ENCODE peak calls at places on chromosome 11, in seven cellular contexts. One of them, this sample, is unnamed.
A peak's percentile ranks its signal among the peaks of the same experiment; 100 is the strongest.

GRCh38 chr11:134228625-134229024 is 4.2 kb downstream of the VPS26B start:
- DNase-seq in endothelial cell: no peak
- DNase-seq in gastrocnemius medialis: no peak
- DNase-seq in HFFc6: peak; percentile 67
- DNase-seq in fibroblast of mammary gland: no peak
- DNase-seq in transverse colon: no peak
- DNase-seq in PC-3: no peak
- DNase-seq in this sample: no peak

GRCh38 chr11:70742553-70743291 is 344.4 kb downstream of the CTTN start:
- DNase-seq in endothelial cell: peak; percentile 26
- DNase-seq in gastrocnemius medialis: no peak
- DNase-seq in HFFc6: no peak
- DNase-seq in fibroblast of mammary gland: no peak
- DNase-seq in transverse colon: no peak
- DNase-seq in PC-3: no peak
- DNase-seq in this sample: no peak

GRCh38 chr11:69598147-69598546 is 42.8 kb upstream of the CCND1 start:
- DNase-seq in endothelial cell: no peak
- DNase-seq in gastrocnemius medialis: no peak
- DNase-seq in HFFc6: no peak
- DNase-seq in fibroblast of mammary gland: peak; percentile 14
- DNase-seq in transverse colon: no peak
- DNase-seq in PC-3: peak; percentile 37
- DNase-seq in this sample: peak; percentile 17

GRCh38 chr11:96424693-96425092 is 34.9 kb downstream of the JRKL start:
- DNase-seq in endothelial cell: no peak
- DNase-seq in gastrocnemius medialis: no peak
- DNase-seq in HFFc6: peak; percentile 50
- DNase-seq in fibroblast of mammary gland: peak; percentile 71
- DNase-seq in transverse colon: no peak
- DNase-seq in PC-3: peak; percentile 61
- DNase-seq in this sample: peak; percentile 4

GRCh38 chr11:70270877-70271634 is 566 bp downstream of the PPFIA1 start:
- DNase-seq in endothelial cell: peak; percentile 60
- DNase-seq in gastrocnemius medialis: peak; percentile 32
- DNase-seq in HFFc6: peak; percentile 56
- DNase-seq in fibroblast of mammary gland: peak; percentile 61
- DNase-seq in transverse colon: peak; percentile 50
- DNase-seq in PC-3: peak; percentile 47
- DNase-seq in this sample: peak; percentile 44

GRCh38 chr11:114158886-114159285 is 99.4 kb downstream of the ZBTB16 start:
- DNase-seq in endothelial cell: no peak
- DNase-seq in gastrocnemius medialis: peak; percentile 78
- DNase-seq in HFFc6: no peak
- DNase-seq in fibroblast of mammary gland: no peak
- DNase-seq in transverse colon: no peak
- DNase-seq in PC-3: peak; percentile 66
- DNase-seq in this sample: peak; percentile 74

GRCh38 chr11:106763516-106763915 is 254.8 kb downstream of the GUCY1A2 start:
- DNase-seq in endothelial cell: no peak
- DNase-seq in gastrocnemius medialis: no peak
- DNase-seq in HFFc6: no peak
- DNase-seq in fibroblast of mammary gland: no peak
- DNase-seq in transverse colon: no peak
- DNase-seq in PC-3: no peak
- DNase-seq in this sample: no peak

GRCh38 chr11:4448995-4449394 is at the start of gene OR52K2:
- DNase-seq in endothelial cell: no peak
- DNase-seq in gastrocnemius medialis: no peak
- DNase-seq in HFFc6: no peak
- DNase-seq in fibroblast of mammary gland: no peak
- DNase-seq in transverse colon: no peak
- DNase-seq in PC-3: no peak
- DNase-seq in this sample: no peak

GRCh38 chr11:75627879-75628668 is 40.8 kb downstream of the MAP6 start:
- DNase-seq in endothelial cell: no peak
- DNase-seq in gastrocnemius medialis: no peak
- DNase-seq in HFFc6: no peak
- DNase-seq in fibroblast of mammary gland: peak; percentile 35
- DNase-seq in transverse colon: no peak
- DNase-seq in PC-3: no peak
- DNase-seq in this sample: no peak

GRCh38 chr11:121794671-121795070 is 321.3 kb downstream of the BLID start:
- DNase-seq in endothelial cell: no peak
- DNase-seq in gastrocnemius medialis: no peak
- DNase-seq in HFFc6: no peak
- DNase-seq in fibroblast of mammary gland: no peak
- DNase-seq in transverse colon: no peak
- DNase-seq in PC-3: no peak
- DNase-seq in this sample: no peak

GRCh38 chr11:122910775-122911174 is 28.2 kb downstream of the JHY start:
- DNase-seq in endothelial cell: no peak
- DNase-seq in gastrocnemius medialis: no peak
- DNase-seq in HFFc6: peak; percentile 34
- DNase-seq in fibroblast of mammary gland: peak; percentile 55
- DNase-seq in transverse colon: no peak
- DNase-seq in PC-3: peak; percentile 53
- DNase-seq in this sample: peak; percentile 31

GRCh38 chr11:84522331-84522730 is 1104.8 kb downstream of the DLG2 start:
- DNase-seq in endothelial cell: no peak
- DNase-seq in gastrocnemius medialis: no peak
- DNase-seq in HFFc6: no peak
- DNase-seq in fibroblast of mammary gland: peak; percentile 69
- DNase-seq in transverse colon: no peak
- DNase-seq in PC-3: no peak
- DNase-seq in this sample: no peak

GRCh38 chr11:134780486-134781155 is 368.6 kb upstream of the B3GAT1 start:
- DNase-seq in endothelial cell: no peak
- DNase-seq in gastrocnemius medialis: no peak
- DNase-seq in HFFc6: no peak
- DNase-seq in fibroblast of mammary gland: no peak
- DNase-seq in transverse colon: no peak
- DNase-seq in PC-3: no peak
- DNase-seq in this sample: no peak

GRCh38 chr11:116104480-116105174 is 600.4 kb upstream of the CADM1 start:
- DNase-seq in endothelial cell: no peak
- DNase-seq in gastrocnemius medialis: no peak
- DNase-seq in HFFc6: no peak
- DNase-seq in fibroblast of mammary gland: no peak
- DNase-seq in transverse colon: no peak
- DNase-seq in PC-3: no peak
- DNase-seq in this sample: no peak

GRCh38 chr11:12409621-12410005 is 32.2 kb downstream of the PARVA start:
- DNase-seq in endothelial cell: no peak
- DNase-seq in gastrocnemius medialis: no peak
- DNase-seq in HFFc6: peak; percentile 10
- DNase-seq in fibroblast of mammary gland: peak; percentile 46
- DNase-seq in transverse colon: no peak
- DNase-seq in PC-3: no peak
- DNase-seq in this sample: no peak

GRCh38 chr11:6387811-6388599 is 2.3 kb upstream of the SMPD1 start:
- DNase-seq in endothelial cell: no peak
- DNase-seq in gastrocnemius medialis: no peak
- DNase-seq in HFFc6: peak; percentile 11
- DNase-seq in fibroblast of mammary gland: peak; percentile 41
- DNase-seq in transverse colon: no peak
- DNase-seq in PC-3: no peak
- DNase-seq in this sample: peak; percentile 31

GRCh38 chr11:27611946-27612455 is 88.3 kb downstream of the BDNF start:
- DNase-seq in endothelial cell: no peak
- DNase-seq in gastrocnemius medialis: no peak
- DNase-seq in HFFc6: no peak
- DNase-seq in fibroblast of mammary gland: no peak
- DNase-seq in transverse colon: no peak
- DNase-seq in PC-3: no peak
- DNase-seq in this sample: no peak

GRCh38 chr11:64226507-64227051 is 505 bp downstream of the NUDT22 start:
- DNase-seq in endothelial cell: no peak
- DNase-seq in gastrocnemius medialis: peak; percentile 74
- DNase-seq in HFFc6: no peak
- DNase-seq in fibroblast of mammary gland: no peak
- DNase-seq in transverse colon: peak; percentile 82
- DNase-seq in PC-3: peak; percentile 47
- DNase-seq in this sample: no peak
- TF ChIP-seq CTCF in endothelial cell: no peak
- TF ChIP-seq CTCF in gastrocnemius medialis: no peak
- TF ChIP-seq CTCF in HFFc6: no peak
- TF ChIP-seq CTCF in fibroblast of mammary gland: no peak
- TF ChIP-seq CTCF in transverse colon: no peak
- TF ChIP-seq CTCF in PC-3: no peak
- TF ChIP-seq CTCF in this sample: no peak

DNA sequence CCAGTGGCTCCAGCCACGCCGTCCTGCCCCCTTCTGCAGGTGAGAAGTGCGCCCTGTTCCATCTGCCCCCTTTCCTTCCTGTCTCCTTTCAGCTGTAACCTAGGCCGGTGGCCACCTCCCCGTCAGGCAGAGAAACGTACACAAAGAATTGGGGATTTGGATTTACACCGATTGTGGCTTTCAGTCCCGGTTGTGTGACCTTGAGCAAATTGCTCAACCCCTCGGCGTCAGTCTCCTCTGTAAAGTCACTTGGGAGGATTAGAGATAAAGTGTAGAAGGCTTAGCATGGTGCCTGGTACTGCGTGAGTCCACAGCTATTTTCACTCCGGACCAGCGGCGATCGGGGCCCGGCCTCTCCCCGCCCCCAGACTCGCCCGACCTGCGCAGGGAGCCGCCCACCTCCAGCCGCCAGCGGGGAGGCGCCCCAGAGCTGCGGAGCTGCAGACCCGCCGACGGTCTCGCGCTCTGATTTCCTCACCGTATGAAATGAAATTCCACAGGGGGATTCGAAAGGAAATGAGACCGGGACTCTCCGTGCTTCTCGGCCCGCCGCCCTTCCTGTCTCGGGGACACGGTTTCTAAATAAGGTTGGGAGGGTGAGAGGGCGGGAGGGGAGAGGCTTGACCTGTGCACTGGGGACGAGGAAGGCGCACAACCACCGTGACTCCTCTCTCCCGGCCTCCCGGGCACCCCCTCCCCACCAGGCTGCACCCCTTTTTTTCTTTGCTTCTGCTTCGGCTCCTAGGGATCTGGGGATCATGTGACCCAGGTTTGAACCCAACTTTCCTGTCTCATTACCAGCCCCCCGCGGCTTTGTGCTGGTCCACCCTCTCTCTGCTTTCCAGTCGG is 703 bp upstream of the FZD4 start:
- DNase-seq in endothelial cell: peak; percentile 90
- DNase-seq in gastrocnemius medialis: peak; percentile 90
- DNase-seq in HFFc6: peak; percentile 54
- DNase-seq in fibroblast of mammary gland: peak; percentile 58
- DNase-seq in transverse colon: peak; percentile 85
- DNase-seq in PC-3: peak; percentile 83
- DNase-seq in this sample: peak; percentile 71
- TF ChIP-seq CTCF in endothelial cell: no peak
- TF ChIP-seq CTCF in gastrocnemius medialis: peak; percentile 44
- TF ChIP-seq CTCF in HFFc6: peak; percentile 21
- TF ChIP-seq CTCF in fibroblast of mammary gland: no peak
- TF ChIP-seq CTCF in transverse colon: peak; percentile 6
- TF ChIP-seq CTCF in PC-3: peak; percentile 47
- TF ChIP-seq CTCF in this sample: no peak

GRCh38 chr11:35142481-35143207 is 3.7 kb downstream of the CD44 start:
- DNase-seq in endothelial cell: no peak
- DNase-seq in gastrocnemius medialis: no peak
- DNase-seq in HFFc6: peak; percentile 74
- DNase-seq in fibroblast of mammary gland: peak; percentile 80
- DNase-seq in transverse colon: peak; percentile 42
- DNase-seq in PC-3: peak; percentile 83
- DNase-seq in this sample: peak; percentile 79
- TF ChIP-seq CTCF in endothelial cell: no peak
- TF ChIP-seq CTCF in gastrocnemius medialis: no peak
- TF ChIP-seq CTCF in HFFc6: no peak
- TF ChIP-seq CTCF in fibroblast of mammary gland: no peak
- TF ChIP-seq CTCF in transverse colon: no peak
- TF ChIP-seq CTCF in PC-3: no peak
- TF ChIP-seq CTCF in this sample: peak; percentile 21

GRCh38 chr11:86749376-86749775 is 51.0 kb upstream of the PRSS23 start:
- DNase-seq in endothelial cell: no peak
- DNase-seq in gastrocnemius medialis: no peak
- DNase-seq in HFFc6: no peak
- DNase-seq in fibroblast of mammary gland: no peak
- DNase-seq in transverse colon: no peak
- DNase-seq in PC-3: no peak
- DNase-seq in this sample: no peak
- TF ChIP-seq CTCF in endothelial cell: no peak
- TF ChIP-seq CTCF in gastrocnemius medialis: no peak
- TF ChIP-seq CTCF in HFFc6: peak; percentile 44
- TF ChIP-seq CTCF in fibroblast of mammary gland: peak; percentile 17
- TF ChIP-seq CTCF in transverse colon: no peak
- TF ChIP-seq CTCF in PC-3: no peak
- TF ChIP-seq CTCF in this sample: no peak

GRCh38 chr11:67286621-67287333 is 2.3 kb upstream of the ANKRD13D start:
- DNase-seq in endothelial cell: no peak
- DNase-seq in gastrocnemius medialis: no peak
- DNase-seq in HFFc6: no peak
- DNase-seq in fibroblast of mammary gland: no peak
- DNase-seq in transverse colon: no peak
- DNase-seq in PC-3: no peak
- DNase-seq in this sample: no peak
- TF ChIP-seq CTCF in endothelial cell: no peak
- TF ChIP-seq CTCF in gastrocnemius medialis: no peak
- TF ChIP-seq CTCF in HFFc6: no peak
- TF ChIP-seq CTCF in fibroblast of mammary gland: no peak
- TF ChIP-seq CTCF in transverse colon: no peak
- TF ChIP-seq CTCF in PC-3: peak; percentile 40
- TF ChIP-seq CTCF in this sample: no peak

GRCh38 chr11:18853086-18853720 is 61.6 kb upstream of the PTPN5 start:
- DNase-seq in endothelial cell: peak; percentile 7
- DNase-seq in gastrocnemius medialis: no peak
- DNase-seq in HFFc6: peak; percentile 11
- DNase-seq in fibroblast of mammary gland: peak; percentile 28
- DNase-seq in transverse colon: no peak
- DNase-seq in PC-3: peak; percentile 63
- DNase-seq in this sample: peak; percentile 50
- TF ChIP-seq CTCF in endothelial cell: peak; percentile 55
- TF ChIP-seq CTCF in gastrocnemius medialis: no peak
- TF ChIP-seq CTCF in HFFc6: peak; percentile 68
- TF ChIP-seq CTCF in fibroblast of mammary gland: peak; percentile 51
- TF ChIP-seq CTCF in transverse colon: peak; percentile 33
- TF ChIP-seq CTCF in PC-3: peak; percentile 78
- TF ChIP-seq CTCF in this sample: peak; percentile 62